ENCODE peak calls at places on chromosomes 3 and 15, in nine cellular contexts. J, H, V, N, M, F, Y, G and W are unnamed samples.

GRCh38 chr3:10770547-10770946 is 45.5 kb upstream of the SLC6A11 start:
- DNase-seq in J (no peak), H (no peak), V (peak), N (no peak), M (no peak), F (no peak), Y (no peak), G (no peak), W (no peak)

GRCh38 chr3:141487419-141488345 is 855 bp downstream of the RASA2 start:
- DNase-seq in J (peak), H (peak), V (peak), N (peak), M (peak), F (peak), Y (peak), G (peak), W (peak)

GRCh38 chr15:91348812-91349500 is 248.9 kb downstream of the SV2B start:
- DNase-seq in J (no peak), H (peak), V (no peak), N (no peak), M (no peak), F (peak), Y (no peak), G (no peak), W (no peak)

GRCh38 chr3:125123906-125124305 is 68.1 kb upstream of the HEG1 start:
- DNase-seq in J (no peak), H (peak), V (peak), N (no peak), M (no peak), F (no peak), Y (no peak), G (no peak), W (no peak)

GRCh38 chr3:72177075-72178050 is 392.4 kb upstream of the PROK2 start:
- DNase-seq in J (peak), H (peak), V (peak), N (peak), M (no peak), F (peak), Y (no peak), G (no peak), W (peak)

GRCh38 chr3:190517696-190518095 is 3.8 kb downstream of the IL1RAP start:
- DNase-seq in J (no peak), H (peak), V (no peak), N (no peak), M (peak), F (peak), Y (no peak), G (no peak), W (no peak)

GRCh38 chr3:102182162-102182561 is 252.7 kb upstream of the ZPLD1 start:
- DNase-seq in J (no peak), H (peak), V (no peak), N (no peak), M (peak), F (no peak), Y (no peak), G (no peak), W (no peak)

GRCh38 chr15:48466825-48467224 is 135.6 kb downstream of the DUT start:
- DNase-seq in J (no peak), H (no peak), V (no peak), N (no peak), M (no peak), F (no peak), Y (no peak), G (no peak), W (no peak)

GRCh38 chr15:85704021-85704420 is 90.7 kb downstream of the KLHL25 start:
- DNase-seq in J (no peak), H (peak), V (no peak), N (no peak), M (no peak), F (no peak), Y (no peak), G (no peak), W (peak)

GRCh38 chr15:43930079-43930478 is 103.3 kb downstream of the WDR76 start:
- DNase-seq in J (no peak), H (peak), V (no peak), N (no peak), M (no peak), F (no peak), Y (no peak), G (no peak), W (no peak)
- H3K27ac ChIP-seq in J (no peak), H (no peak), V (no peak), N (no peak), M (no peak), F (no peak), Y (no peak), G (no peak), W (no peak)

GRCh38 chr3:53250453-53250852 is 5.4 kb downstream of the TKT start:
- DNase-seq in J (no peak), H (peak), V (no peak), N (no peak), M (no peak), F (no peak), Y (no peak), G (no peak), W (no peak)

GRCh38 chr3:53254190-53254809 is 1.5 kb downstream of the TKT start:
- DNase-seq in J (no peak), H (peak), V (peak), N (no peak), M (no peak), F (peak), Y (no peak), G (no peak), W (peak)

GRCh38 chr3:53253707-53254106 is 2.1 kb downstream of the TKT start:
- DNase-seq in J (no peak), H (peak), V (no peak), N (no peak), M (no peak), F (no peak), Y (no peak), G (no peak), W (no peak)

GRCh38 chr3:53252105-53252946 is 3.5 kb downstream of the TKT start:
- DNase-seq in J (no peak), H (peak), V (no peak), N (no peak), M (no peak), F (no peak), Y (no peak), G (no peak), W (no peak)

GRCh38 chr3:53250881-53251605 is 4.8 kb downstream of the TKT start:
- DNase-seq in J (no peak), H (no peak), V (no peak), N (no peak), M (no peak), F (no peak), Y (no peak), G (no peak), W (no peak)
- H3K27ac ChIP-seq in J (no peak), H (peak), V (peak), N (no peak), M (peak), F (no peak), Y (no peak), G (no peak), W (no peak)

GRCh38 chr3:186042036-186042435 is 66.9 kb downstream of the ETV5 start:
- DNase-seq in J (no peak), H (no peak), V (no peak), N (no peak), M (no peak), F (no peak), Y (no peak), G (no peak), W (no peak)

GRCh38 chr3:186044973-186045372 is 63.9 kb downstream of the ETV5 start:
- DNase-seq in J (no peak), H (peak), V (no peak), N (no peak), M (no peak), F (no peak), Y (no peak), G (no peak), W (no peak)

GRCh38 chr3:186042521-186043202 is 66.2 kb downstream of the ETV5 start:
- DNase-seq in J (no peak), H (no peak), V (no peak), N (no peak), M (no peak), F (no peak), Y (no peak), G (no peak), W (no peak)

GRCh38 chr3:186046838-186047237 is 62.1 kb downstream of the ETV5 start:
- DNase-seq in J (no peak), H (no peak), V (no peak), N (no peak), M (no peak), F (no peak), Y (no peak), G (no peak), W (no peak)

GRCh38 chr3:186044427-186044826 is 64.5 kb downstream of the ETV5 start:
- DNase-seq in J (no peak), H (no peak), V (no peak), N (no peak), M (no peak), F (no peak), Y (no peak), G (no peak), W (no peak)
- H3K27ac ChIP-seq in J (no peak), H (no peak), V (no peak), N (no peak), M (no peak), F (no peak), Y (no peak), G (no peak), W (no peak)

DNA sequence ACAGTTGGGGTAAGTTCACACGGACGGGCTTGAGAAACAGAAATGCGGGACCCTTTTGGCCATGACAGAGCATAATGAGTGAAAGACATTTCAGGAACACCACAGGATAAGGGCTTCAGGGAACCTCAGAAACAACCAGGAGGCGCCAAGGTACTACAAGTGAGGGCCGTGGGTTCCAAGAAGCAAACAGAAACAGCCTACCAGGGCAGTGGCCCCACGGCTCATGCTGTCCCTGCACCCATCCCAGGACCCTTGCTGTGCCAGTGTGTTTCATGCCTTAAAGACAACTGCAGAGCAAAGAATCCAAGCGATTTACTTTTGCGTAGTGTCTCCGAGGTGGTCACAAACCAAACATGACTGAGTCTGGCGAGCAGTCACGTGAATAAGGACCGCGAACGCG is 54.0 kb downstream of the RUBCN start:
- DNase-seq in J (no peak), H (no peak), V (no peak), N (no peak), M (peak), F (no peak), Y (no peak), G (no peak), W (no peak)
- H3K27ac ChIP-seq in J (no peak), H (no peak), V (no peak), N (no peak), M (no peak), F (no peak), Y (no peak), G (no peak), W (no peak)

GRCh38 chr15:58951388-58952060 is 18.0 kb upstream of the SLTM start:
- DNase-seq in J (no peak), H (peak), V (no peak), N (no peak), M (no peak), F (peak), Y (no peak), G (no peak), W (no peak)
- H3K27ac ChIP-seq in J (no peak), H (no peak), V (no peak), N (no peak), M (no peak), F (no peak), Y (no peak), G (no peak), W (no peak)

DNA sequence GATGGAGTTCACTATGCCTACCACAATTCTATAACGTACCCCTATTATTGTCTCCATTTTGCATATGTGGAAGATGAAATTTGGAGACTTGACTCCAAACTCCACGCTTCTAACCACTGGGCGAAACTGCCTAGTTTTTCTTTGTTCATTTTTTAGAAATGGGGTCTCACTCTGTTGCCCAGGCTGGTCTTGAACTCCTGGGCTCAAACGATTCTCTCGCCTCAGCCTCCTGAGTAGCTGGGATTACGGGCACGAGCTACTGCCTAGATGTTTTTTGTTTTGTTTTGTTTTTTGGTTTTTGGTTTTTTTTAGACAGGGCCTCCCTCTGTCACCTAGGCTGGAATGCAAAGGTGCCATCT is 584 bp upstream of the RPL32 start:
- DNase-seq in J (no peak), H (no peak), V (no peak), N (no peak), M (no peak), F (no peak), Y (no peak), G (no peak), W (no peak)
- H3K27ac ChIP-seq in J (peak), H (no peak), V (peak), N (peak), M (peak), F (peak), Y (peak), G (peak), W (peak)

GRCh38 chr15:39362832-39363561 is 217.9 kb upstream of the THBS1 start:
- DNase-seq in J (no peak), H (peak), V (no peak), N (no peak), M (no peak), F (no peak), Y (no peak), G (no peak), W (no peak)

GRCh38 chr15:39365873-39366272 is 215.0 kb upstream of the THBS1 start:
- DNase-seq in J (no peak), H (no peak), V (no peak), N (no peak), M (no peak), F (no peak), Y (no peak), G (no peak), W (no peak)

GRCh38 chr15:39364721-39365120 is 216.2 kb upstream of the THBS1 start:
- DNase-seq in J (no peak), H (no peak), V (no peak), N (no peak), M (no peak), F (no peak), Y (no peak), G (no peak), W (no peak)

GRCh38 chr15:39365161-39365560 is 215.7 kb upstream of the THBS1 start:
- DNase-seq in J (no peak), H (peak), V (no peak), N (no peak), M (no peak), F (no peak), Y (no peak), G (no peak), W (no peak)

DNA sequence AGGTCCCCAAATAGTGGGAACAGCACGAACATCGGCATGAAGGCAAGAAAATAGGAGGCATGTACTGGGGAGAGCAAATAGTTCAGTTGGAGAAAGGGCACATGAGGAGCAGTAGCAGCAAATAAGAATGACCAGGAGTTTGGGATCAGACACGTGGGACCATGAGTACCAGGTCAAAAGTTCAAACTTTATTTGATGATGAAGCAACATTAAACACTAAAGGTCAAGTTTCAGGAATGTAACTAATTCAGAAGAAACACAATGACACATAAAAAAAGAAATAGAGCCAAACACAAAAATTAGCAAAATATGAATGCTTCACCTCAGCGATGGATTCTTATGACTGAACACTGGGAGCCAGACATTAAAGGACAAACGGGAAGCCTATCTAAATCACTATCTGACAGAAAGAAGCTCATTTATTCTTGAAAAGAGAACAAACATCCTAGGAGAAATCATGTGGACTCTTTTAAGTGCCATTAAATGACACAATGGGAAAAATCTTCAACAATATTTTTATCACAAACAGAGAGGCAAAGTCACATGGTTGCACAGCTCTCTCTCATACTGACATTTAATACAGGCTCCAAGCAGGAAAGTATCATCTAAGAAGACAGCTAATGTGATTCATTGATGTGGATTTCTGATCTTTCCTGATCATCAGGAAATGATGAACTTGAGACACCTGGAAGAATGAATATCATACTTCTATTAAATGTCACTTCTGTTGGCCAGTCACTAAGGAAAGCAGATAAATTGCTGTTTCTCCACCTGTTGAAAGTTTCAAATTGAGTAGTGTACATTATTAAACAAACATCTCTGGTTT is 216.9 kb upstream of the THBS1 start:
- DNase-seq in J (no peak), H (peak), V (no peak), N (no peak), M (no peak), F (no peak), Y (no peak), G (no peak), W (no peak)
- H3K27ac ChIP-seq in J (no peak), H (peak), V (no peak), N (no peak), M (peak), F (no peak), Y (no peak), G (no peak), W (no peak)

GRCh38 chr3:100268986-100269385 is 8.2 kb downstream of the TBC1D23 start:
- DNase-seq in J (no peak), H (peak), V (no peak), N (no peak), M (no peak), F (no peak), Y (no peak), G (no peak), W (no peak)

GRCh38 chr3:100268156-100268555 is 7.4 kb downstream of the TBC1D23 start:
- DNase-seq in J (no peak), H (peak), V (no peak), N (no peak), M (no peak), F (no peak), Y (no peak), G (no peak), W (no peak)

GRCh38 chr3:100271522-100271921 is 10.7 kb downstream of the TBC1D23 start:
- DNase-seq in J (no peak), H (no peak), V (no peak), N (no peak), M (no peak), F (no peak), Y (no peak), G (no peak), W (no peak)

GRCh38 chr3:100270218-100270588 is 9.4 kb downstream of the TBC1D23 start:
- DNase-seq in J (no peak), H (no peak), V (no peak), N (no peak), M (no peak), F (no peak), Y (no peak), G (no peak), W (no peak)

GRCh38 chr3:100269410-100270217 is 8.8 kb downstream of the TBC1D23 start:
- DNase-seq in J (no peak), H (peak), V (no peak), N (no peak), M (no peak), F (peak), Y (no peak), G (no peak), W (no peak)
- H3K27ac ChIP-seq in J (peak), H (peak), V (peak), N (no peak), M (no peak), F (peak), Y (no peak), G (no peak), W (no peak)